ENCODE peak calls at places on chromosomes 3 and 15, in ten cellular contexts. Z is stimulated activated CD8-positive, alpha-beta memory T cell treated with anti-CD3 and anti-CD28 coated beads, Interleukin-4, amount 100 ng/mL, for 24 hours; Y is NCI-H82; L is effector CD4-positive, alpha-beta T cell; N is body of pancreas; B is DMS153; V is HFF-Myc; P is NCI-H69; M is lower lobe of right lung; G is GM13977. K is an unnamed sample.

GRCh38 chr15:73378089-73378488 is 9.3 kb upstream of the HCN4 start:
- DNase-seq in V (no peak), Z (no peak), M (no peak), Y (no peak), L (no peak), B (no peak), N (no peak), P (no peak), G (no peak), K (no peak)

GRCh38 chr3:158791259-158791920 is 10.5 kb upstream of the MFSD1 start:
- DNase-seq in Z (no peak), M (no peak), P (peak; percentile 68), G (peak; percentile 27), Y (peak; percentile 80), N (no peak), B (peak; percentile 18), L (peak; percentile 11), V (no peak), K (peak; percentile 11)

GRCh38 chr3:196486263-196486662 is 17.3 kb downstream of the RNF168 start:
- DNase-seq in Z (no peak), B (no peak), L (no peak), M (no peak), V (no peak), G (no peak), Y (no peak), N (no peak), P (no peak), K (no peak)

GRCh38 chr3:27312044-27312668 is 57.0 kb downstream of the NEK10 start:
- DNase-seq in M (no peak), L (no peak), G (peak; percentile 61), Z (no peak), Y (peak; percentile 79), N (peak; percentile 8), V (peak; percentile 75), P (peak; percentile 69), B (peak; percentile 8), K (peak; percentile 14)

GRCh38 chr15:77656294-77656693 is 23.6 kb upstream of the LINGO1 start:
- DNase-seq in N (no peak), Y (no peak), Z (no peak), M (no peak), P (no peak), L (no peak), V (no peak), B (no peak), G (no peak), K (no peak)

GRCh38 chr3:184565421-184566211 is 4.0 kb downstream of the EPHB3 start:
- DNase-seq in Z (no peak), V (peak; percentile 65), L (no peak), M (peak; percentile 87), B (peak; percentile 88), Y (no peak), G (no peak), P (peak; percentile 71), N (peak; percentile 91), K (no peak)

GRCh38 chr3:156353535-156353934 is 201.4 kb downstream of the SSR3 start:
- DNase-seq in L (no peak), Y (no peak), M (no peak), G (no peak), P (peak; percentile 48), B (no peak), Z (no peak), V (no peak), N (no peak), K (no peak)

GRCh38 chr3:176505878-176506621 is 691.2 kb downstream of the TBL1XR1 start:
- DNase-seq in G (no peak), Y (no peak), B (no peak), L (no peak), M (no peak), P (no peak), V (no peak), N (no peak), Z (no peak), K (no peak)

GRCh38 chr3:40504636-40505430 is 1.0 kb upstream of the ZNF620 start:
- DNase-seq in M (no peak), L (no peak), Y (no peak), N (peak; percentile 65), Z (no peak), P (no peak), V (peak; percentile 70), B (no peak), G (no peak), K (no peak)

GRCh38 chr3:39180183-39180545 is 12.2 kb downstream of the XIRP1 start:
- DNase-seq in L (no peak), V (no peak), Y (no peak), B (no peak), N (no peak), Z (no peak), P (peak; percentile 20), M (no peak), G (peak; percentile 36), K (no peak)

GRCh38 chr3:129592362-129593150 is 13.9 kb downstream of the PLXND1 start:
- DNase-seq in V (no peak), G (no peak), Z (no peak), L (no peak), B (no peak), N (peak; percentile 78), M (peak; percentile 81), P (peak; percentile 57), Y (peak; percentile 84), K (peak; percentile 91)

GRCh38 chr3:148106062-148106461 is 591.6 kb upstream of the AGTR1 start:
- DNase-seq in P (no peak), N (no peak), B (no peak), G (no peak), Y (no peak), L (no peak), Z (no peak), V (no peak), M (no peak), K (no peak)

GRCh38 chr15:66802087-66803001 is 100.3 kb downstream of the SMAD6 start:
- DNase-seq in N (no peak), L (no peak), B (no peak), M (no peak), Y (no peak), Z (no peak), V (peak; percentile 29), P (no peak), G (no peak), K (no peak)

GRCh38 chr3:4571690-4572334 is 78.7 kb downstream of the ITPR1 start:
- DNase-seq in M (no peak), V (no peak), G (no peak), Z (no peak), L (no peak), N (no peak), P (no peak), Y (peak; percentile 24), B (no peak), K (no peak)

GRCh38 chr3:36058404-36059035 is 321.8 kb upstream of the STAC start:
- DNase-seq in B (peak; percentile 70), Z (no peak), V (no peak), Y (no peak), G (no peak), M (no peak), P (no peak), L (no peak), N (no peak), K (no peak)

GRCh38 chr15:101269479-101270223 is 7.6 kb downstream of the SELENOS start:
- DNase-seq in N (peak; percentile 32), G (no peak), L (no peak), B (no peak), Y (peak; percentile 13), Z (no peak), M (no peak), P (peak; percentile 25), V (no peak), K (no peak)

GRCh38 chr3:46022909-46023785 is 4.1 kb downstream of the XCR1 start:
- DNase-seq in Z (no peak), V (no peak), L (no peak), N (no peak), Y (no peak), G (no peak), P (no peak), M (no peak), B (no peak), K (no peak)

GRCh38 chr15:44340410-44340809 is 51.9 kb downstream of the GOLM2 start:
- DNase-seq in M (no peak), B (no peak), V (peak; percentile 45), L (no peak), Z (no peak), Y (no peak), P (no peak), N (peak; percentile 9), G (no peak), K (no peak)

GRCh38 chr3:69791919-69792399 is 52.7 kb downstream of the MITF start:
- DNase-seq in N (no peak), M (no peak), V (no peak), L (no peak), G (no peak), Y (peak; percentile 1), Z (no peak), P (no peak), B (no peak), K (no peak)

GRCh38 chr3:179713643-179714090 is 60.8 kb downstream of the USP13 start:
- DNase-seq in M (no peak), B (no peak), V (no peak), G (no peak), Z (no peak), P (no peak), L (no peak), Y (no peak), N (no peak), K (no peak)

GRCh38 chr3:177468331-177468730 is 271.0 kb upstream of the TBL1XR1 start:
- DNase-seq in B (no peak), M (no peak), P (no peak), L (no peak), N (peak; percentile 30), Y (no peak), Z (no peak), G (no peak), V (peak; percentile 59), K (no peak)

GRCh38 chr3:33113772-33114621 is at the start of gene CRTAP:
- DNase-seq in G (peak; percentile 82), N (peak; percentile 97), M (peak; percentile 98), B (peak; percentile 32), V (peak; percentile 82), Z (peak; percentile 82), L (peak; percentile 74), Y (peak; percentile 89), P (peak; percentile 87), K (peak; percentile 90)

GRCh38 chr3:129602730-129603560 is 3.5 kb downstream of the PLXND1 start:
- DNase-seq in Y (peak; percentile 34), M (peak; percentile 67), P (no peak), L (no peak), N (peak; percentile 83), B (no peak), G (no peak), Z (no peak), V (peak; percentile 69), K (no peak)

GRCh38 chr15:75178171-75178937 is 23.3 kb upstream of the C15orf39 start:
- DNase-seq in M (peak; percentile 81), G (peak; percentile 76), Z (no peak), P (peak; percentile 79), V (no peak), N (peak; percentile 45), B (no peak), Y (no peak), L (no peak), K (no peak)

GRCh38 chr15:64288577-64288976 is 67.4 kb downstream of the CSNK1G1 start:
- DNase-seq in B (no peak), Z (no peak), G (no peak), V (peak; percentile 25), P (peak; percentile 50), Y (no peak), L (no peak), M (no peak), N (no peak), K (no peak)

GRCh38 chr3:43870844-43871626 is 180.3 kb downstream of the ABHD5 start:
- DNase-seq in G (no peak), B (no peak), V (no peak), P (no peak), N (no peak), Z (no peak), L (no peak), M (no peak), Y (no peak), K (no peak)

GRCh38 chr3:124856687-124857086 is 30.5 kb downstream of the ITGB5 start:
- DNase-seq in M (no peak), Z (no peak), P (no peak), N (no peak), V (no peak), Y (peak; percentile 14), B (no peak), L (no peak), G (no peak), K (no peak)

GRCh38 chr15:66588971-66589370 is 23.2 kb upstream of the LCTL start:
- DNase-seq in Z (no peak), L (no peak), M (peak; percentile 24), Y (no peak), V (no peak), N (no peak), G (no peak), P (no peak), B (no peak), K (no peak)

K was measured in WERI-Rb-1.